ENCODE peak calls at places on chromosome 17, in four cellular contexts. H is AG10803, R is neuronal stem cell, A is IMR-90. I is an unnamed sample.

GRCh38 chr17:62573480-62574117 is 53.9 kb upstream of the MRC2 start:
- DNase-seq in R (no peak), A (peak), H (no peak), I (peak)

GRCh38 chr17:15973834-15974233 is 25.7 kb downstream of the ZSWIM7 start:
- DNase-seq in A (no peak), H (no peak), R (no peak), I (no peak)

GRCh38 chr17:58321571-58322525 is 6.7 kb downstream of the TSPOAP1 start:
- DNase-seq in R (no peak), A (no peak), H (no peak), I (no peak)

GRCh38 chr17:47315451-47316266 is 8.1 kb upstream of the EFCAB13 start:
- DNase-seq in H (peak), R (peak), A (peak), I (peak)

GRCh38 chr17:80846932-80847331 is 144.7 kb upstream of the CHMP6 start:
- DNase-seq in A (no peak), R (no peak), H (no peak), I (no peak)

GRCh38 chr17:5499790-5500189 is 13.4 kb downstream of the MIS12 start:
- DNase-seq in H (no peak), R (peak), A (no peak), I (no peak)

GRCh38 chr17:77645441-77646430 is 312.8 kb upstream of the TNRC6C start:
- DNase-seq in H (peak), R (no peak), A (no peak), I (peak)

GRCh38 chr17:81064746-81065475 is 30.0 kb downstream of the BAIAP2 start:
- DNase-seq in R (no peak), H (peak), A (peak), I (peak)

GRCh38 chr17:81342062-81342699 is 47.1 kb upstream of the SLC38A10 start:
- DNase-seq in A (no peak), H (no peak), R (no peak), I (peak)

GRCh38 chr17:54992797-54993639 is 24.5 kb downstream of the STXBP4 start:
- DNase-seq in A (peak), R (peak), H (peak), I (peak)

GRCh38 chr17:20992416-20992815 is 50.4 kb downstream of the USP22 start:
- DNase-seq in R (no peak), A (no peak), H (no peak), I (no peak)

GRCh38 chr17:11144358-11145233 is 96.4 kb upstream of the SHISA6 start:
- DNase-seq in H (peak), A (no peak), R (peak), I (peak)

GRCh38 chr17:5238333-5238732 is 3.7 kb upstream of the SCIMP start:
- DNase-seq in R (no peak), A (no peak), H (no peak), I (no peak)

GRCh38 chr17:31902693-31903092 is 1.2 kb upstream of the UTP6 start:
- DNase-seq in H (no peak), R (no peak), A (no peak), I (no peak)

GRCh38 chr17:6413073-6413472 is 21.8 kb downstream of the AIPL1 start:
- DNase-seq in H (peak), R (no peak), A (peak), I (peak)

GRCh38 chr17:8371786-8372185 is 4.7 kb downstream of the KRABD2 start:
- DNase-seq in A (peak), R (no peak), H (no peak), I (no peak)

GRCh38 chr17:59761385-59762021 is 54.0 kb downstream of the VMP1 start:
- DNase-seq in R (peak), A (peak), H (peak), I (peak)

GRCh38 chr17:9628509-9628908 is 16.8 kb upstream of the USP43 start:
- DNase-seq in A (no peak), R (no peak), H (no peak), I (no peak)

GRCh38 chr17:52079496-52079895 is 79.0 kb downstream of the CA10 start:
- DNase-seq in H (no peak), R (no peak), A (no peak), I (no peak)

GRCh38 chr17:37358098-37358829 is 17.5 kb upstream of the C17orf78 start:
- DNase-seq in A (peak), R (peak), H (peak), I (peak)

GRCh38 chr17:8832711-8833352 is 33.7 kb upstream of the MFSD6L start:
- DNase-seq in R (peak), A (no peak), H (no peak), I (no peak)

GRCh38 chr17:77783991-77784820 is 174.3 kb upstream of the TNRC6C start:
- DNase-seq in R (no peak), H (no peak), A (no peak), I (no peak)

GRCh38 chr17:61403846-61404701 is 4.4 kb downstream of the TBX2 start:
- DNase-seq in R (no peak), H (no peak), A (peak), I (no peak)

GRCh38 chr17:61402073-61402541 is 2.5 kb downstream of the TBX2 start:
- DNase-seq in R (no peak), A (no peak), H (no peak), I (no peak)

GRCh38 chr17:61404702-61405046 is 5.0 kb downstream of the TBX2 start:
- DNase-seq in A (peak), R (no peak), H (no peak), I (no peak)

GRCh38 chr17:61401280-61402072 is 1.8 kb downstream of the TBX2 start:
- DNase-seq in A (peak), H (no peak), R (no peak), I (no peak)

GRCh38 chr17:61402978-61403845 is 3.6 kb downstream of the TBX2 start:
- DNase-seq in H (no peak), A (peak), R (no peak), I (no peak)
- H3K4me3 ChIP-seq in H (no peak), A (peak), R (no peak), I (no peak)

DNA sequence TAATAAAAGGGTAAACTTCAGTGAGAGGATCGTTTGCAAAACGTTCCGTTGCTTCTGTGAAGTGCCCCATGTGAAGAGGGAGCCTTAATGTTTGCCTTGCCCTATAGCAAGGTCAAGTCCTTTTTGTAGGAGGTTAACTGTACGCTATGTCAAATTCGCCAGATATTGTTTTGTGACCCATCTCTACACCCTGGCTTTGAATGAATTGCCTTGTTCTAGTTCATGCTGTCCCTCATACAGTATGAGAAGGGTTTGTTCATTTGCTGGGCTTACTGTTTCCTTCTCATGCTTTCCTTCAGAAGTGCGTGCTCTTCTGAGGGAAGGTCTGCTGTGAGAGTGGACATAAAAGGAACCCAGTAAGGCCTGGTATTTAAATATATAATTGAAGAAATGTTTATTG is 1.6 kb downstream of the MAP3K3 start:
- DNase-seq in H (no peak), A (no peak), R (no peak), I (no peak)
- H3K4me3 ChIP-seq in H (peak), A (peak), R (peak), I (peak)

DNA sequence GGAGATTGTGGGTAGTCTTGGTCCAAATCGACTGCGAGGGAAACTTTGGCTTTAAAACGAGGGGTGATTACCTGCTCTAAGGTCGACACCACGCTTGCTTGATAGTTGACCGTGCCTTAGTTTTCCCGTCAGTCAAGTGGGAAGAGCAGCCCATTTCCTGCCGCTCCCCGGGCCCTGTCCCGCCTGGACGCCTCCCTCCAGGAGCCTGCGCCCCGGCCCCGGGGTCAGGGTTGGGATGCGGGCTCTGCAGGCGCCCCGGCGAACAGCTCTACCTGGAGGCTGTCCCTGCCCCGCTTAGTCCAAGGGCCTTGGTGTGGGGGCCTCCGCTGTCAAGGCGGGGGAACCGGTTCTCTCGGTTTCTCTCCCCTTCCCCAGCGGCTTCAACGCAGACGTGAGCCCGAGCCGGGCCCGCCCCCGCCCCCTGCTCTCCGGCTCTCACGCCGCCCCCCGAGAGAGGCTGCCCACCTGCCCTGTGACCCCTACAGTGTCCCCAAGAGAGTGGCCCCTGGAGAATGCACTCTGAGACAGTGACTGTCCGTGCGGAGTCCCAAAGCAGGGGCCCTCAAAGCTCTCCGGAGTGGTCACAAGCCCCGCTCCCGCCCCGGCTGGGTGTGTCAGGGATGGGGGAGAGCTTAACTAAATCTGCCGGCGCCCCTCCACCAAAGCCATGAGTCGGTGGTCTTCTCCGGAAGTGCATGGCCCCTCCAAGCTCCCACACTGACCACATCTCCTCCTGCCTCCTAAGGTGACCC is 117.4 kb upstream of the SMURF2 start:
- DNase-seq in R (no peak), A (no peak), H (no peak), I (no peak)
- H3K4me3 ChIP-seq in R (no peak), A (no peak), H (no peak), I (no peak)

GRCh38 chr17:76264425-76264754 is 758 bp upstream of the UBALD2 start:
- DNase-seq in A (no peak), H (no peak), R (no peak), I (no peak)
- H3K4me3 ChIP-seq in A (no peak), H (peak), R (no peak), I (peak)

GRCh38 chr17:17693253-17693954 is 12.1 kb downstream of the RAI1 start:
- DNase-seq in H (no peak), R (no peak), A (no peak), I (no peak)
- H3K4me3 ChIP-seq in H (peak), R (peak), A (no peak), I (no peak)

DNA sequence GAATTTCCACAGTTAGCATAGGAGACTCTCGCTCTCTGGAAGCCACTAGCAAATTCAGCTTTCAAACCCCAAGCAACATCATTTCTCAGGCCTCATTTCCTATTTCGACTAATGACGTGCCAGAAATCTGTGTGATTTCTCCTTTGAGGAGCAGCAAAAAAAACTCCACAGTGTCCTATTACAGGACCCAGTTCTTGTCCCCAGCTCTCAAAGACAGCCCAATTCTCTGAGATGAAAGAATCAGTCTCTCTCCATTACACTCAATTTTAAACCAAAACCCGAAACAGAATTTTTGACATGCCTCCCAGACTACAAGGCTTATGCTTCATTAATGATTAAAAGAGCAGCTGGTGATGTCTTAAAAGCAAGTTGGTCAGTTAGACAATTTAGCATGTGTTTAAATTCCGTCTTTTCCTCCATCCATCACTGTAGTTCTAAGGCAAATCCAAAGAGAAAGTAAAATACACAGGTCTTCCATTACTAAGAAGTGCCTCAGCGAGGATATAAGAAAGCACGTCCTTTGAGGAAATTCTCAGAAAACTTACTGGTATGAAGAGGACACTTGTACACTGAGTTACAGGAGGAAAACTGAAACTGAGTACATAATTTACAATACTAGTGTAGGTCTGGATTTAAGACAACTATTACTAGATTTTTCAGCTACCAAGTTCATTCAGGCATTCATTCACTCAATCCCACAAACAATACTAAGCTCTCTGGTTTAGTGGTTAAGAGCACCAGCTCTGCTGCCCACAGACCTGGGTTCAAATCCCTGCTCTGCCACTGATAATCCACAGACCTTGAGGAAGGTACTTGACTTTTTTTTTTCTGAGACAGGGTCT is 12.5 kb downstream of the TOM1L2 start:
- DNase-seq in R (no peak), A (peak), H (peak), I (peak)
- H3K4me3 ChIP-seq in R (no peak), A (peak), H (peak), I (peak)

GRCh38 chr17:61157246-61157887 is 242.3 kb upstream of the TBX2 start:
- DNase-seq in A (peak), H (peak), R (no peak), I (peak)
- H3K4me3 ChIP-seq in A (peak), H (peak), R (no peak), I (no peak)

GRCh38 chr17:1264196-1264595 is 6.0 kb upstream of the BHLHA9 start:
- DNase-seq in A (no peak), H (no peak), R (no peak), I (no peak)

GRCh38 chr17:1271441-1271840 is 1.2 kb downstream of the BHLHA9 start:
- DNase-seq in R (no peak), H (no peak), A (no peak), I (no peak)

GRCh38 chr17:1271020-1271423 is 778 bp downstream of the BHLHA9 start:
- DNase-seq in A (no peak), R (no peak), H (no peak), I (no peak)

GRCh38 chr17:1270210-1271019 is at the start of gene BHLHA9:
- DNase-seq in R (no peak), A (no peak), H (peak), I (no peak)

DNA sequence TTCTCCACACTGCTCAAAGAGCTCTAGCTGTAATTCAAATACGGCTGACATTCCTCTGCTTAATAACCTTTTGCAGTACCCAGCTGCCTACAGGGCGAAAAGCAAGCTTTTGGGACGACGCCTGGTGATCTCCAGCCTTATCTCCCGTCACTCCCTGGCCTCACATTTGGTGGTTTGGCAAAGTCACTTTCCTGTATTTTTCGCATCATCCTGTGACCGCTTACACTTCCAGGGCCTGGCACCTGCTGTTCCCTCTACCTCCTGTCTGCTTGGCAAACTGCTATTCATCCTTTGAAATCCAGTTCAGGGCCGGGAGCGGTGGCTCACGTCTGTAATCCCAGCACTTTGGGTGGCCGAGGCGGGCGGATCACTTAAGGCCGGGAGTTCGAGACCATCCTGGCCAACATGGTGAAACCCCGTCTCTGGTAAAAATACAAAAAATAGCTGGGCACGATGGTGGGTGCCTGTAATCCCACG is 2.7 kb upstream of the BHLHA9 start:
- DNase-seq in H (peak), A (no peak), R (no peak), I (peak)
- H3K4me3 ChIP-seq in H (peak), A (peak), R (peak), I (peak)

DNA sequence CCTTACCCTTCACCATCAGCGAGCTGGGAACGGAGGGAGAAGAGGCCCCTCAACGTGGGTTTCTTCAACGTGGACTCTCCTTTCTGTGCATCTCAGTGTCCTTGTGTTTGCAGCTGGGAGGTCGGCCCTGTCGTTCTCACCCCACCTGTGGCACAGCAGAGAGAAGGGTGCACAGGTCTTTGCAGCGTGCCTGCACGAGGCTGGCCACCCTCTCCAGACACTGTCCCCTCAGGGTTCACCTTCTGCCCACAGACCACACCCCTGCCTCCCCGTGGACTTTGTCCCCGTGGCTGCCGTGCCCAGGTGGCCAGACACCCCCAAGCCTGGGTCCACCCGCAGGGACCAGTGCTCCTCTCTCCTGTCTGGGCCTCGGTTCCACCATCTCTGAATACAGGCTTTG is 7.3 kb upstream of the WDR45B start:
- DNase-seq in A (no peak), H (no peak), R (no peak), I (no peak)
- H3K4me3 ChIP-seq in A (no peak), H (no peak), R (no peak), I (no peak)

DNA sequence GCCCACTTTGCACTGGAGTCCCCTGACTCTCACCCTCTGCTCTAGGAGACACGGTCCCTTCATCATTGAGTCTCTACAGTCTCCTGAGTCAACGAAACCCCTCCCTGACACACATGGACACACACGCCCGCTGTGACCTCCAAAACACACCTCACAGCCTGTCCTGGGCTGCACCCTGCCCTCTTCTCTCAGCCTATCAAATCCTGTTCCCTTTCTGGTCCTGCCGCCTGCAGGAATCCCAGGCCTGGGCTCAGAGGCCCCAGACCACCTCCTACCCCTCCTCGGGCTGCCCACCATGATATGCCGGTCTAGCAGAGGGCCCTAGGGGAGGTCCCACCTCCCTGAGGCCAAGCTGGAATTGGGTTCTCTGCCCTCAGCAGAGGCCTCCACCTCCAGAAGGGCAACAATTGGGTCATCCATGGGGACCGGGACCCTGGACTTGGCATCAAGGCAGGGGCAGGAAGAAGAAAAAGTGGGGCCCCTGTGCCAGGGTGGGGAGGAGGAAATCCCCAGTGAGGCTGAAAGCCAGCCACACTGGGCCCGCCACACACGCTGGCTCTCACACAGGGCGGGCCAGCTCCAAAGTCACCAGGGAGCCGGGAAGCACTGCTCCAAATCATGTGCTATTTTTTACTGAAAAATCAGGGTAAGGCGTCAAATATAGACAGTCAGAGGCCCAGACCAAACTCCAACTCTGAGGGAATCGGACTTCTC is 3.4 kb downstream of the PPP1R9B start:
- DNase-seq in R (no peak), A (no peak), H (no peak), I (no peak)
- H3K4me3 ChIP-seq in R (no peak), A (peak), H (peak), I (peak)